ENCODE peak calls at places on chromosomes 7 and 10, in four cellular contexts. S is H7, T is left ventricle myocardium superior, I is EH. G is an unnamed sample.

GRCh38 chr10:122229678-122230077 is 41.4 kb upstream of the BTBD16 start:
- DNase-seq in I (no peak), T (no peak), S (no peak), G (no peak)

GRCh38 chr10:102419561-102420442 is 834 bp upstream of the FBXL15 start:
- DNase-seq in I (peak), T (peak), S (peak), G (peak)

GRCh38 chr7:92448185-92448747 is 984 bp downstream of the GATAD1 start:
- DNase-seq in I (peak), S (peak), T (peak), G (peak)

GRCh38 chr10:95229724-95230627 is 35.9 kb downstream of the ACSM6 start:
- DNase-seq in T (no peak), I (peak), S (peak), G (no peak)

GRCh38 chr10:111123883-111124282 is 47.1 kb downstream of the ADRA2A start:
- DNase-seq in T (no peak), S (no peak), I (no peak), G (no peak)

GRCh38 chr10:67663449-67664087 is 32.4 kb downstream of the CTNNA3 start:
- DNase-seq in I (no peak), T (peak), S (no peak), G (peak)

GRCh38 chr10:89645742-89646172 is 715 bp upstream of the PANK1 start:
- DNase-seq in T (peak), S (no peak), I (no peak), G (peak)

GRCh38 chr7:141649865-141650499 is 52.0 kb downstream of the DENND11 start:
- DNase-seq in I (peak), T (no peak), S (peak), G (peak)

GRCh38 chr10:66836057-66836456 is 89.8 kb upstream of the LRRTM3 start:
- DNase-seq in I (peak), S (no peak), T (no peak), G (no peak)

GRCh38 chr10:130135676-130136213 is 446 bp upstream of the GLRX3 start:
- DNase-seq in I (no peak), S (no peak), T (no peak), G (no peak)

GRCh38 chr7:32224276-32224675 is 154.1 kb upstream of the PDE1C start:
- DNase-seq in T (no peak), S (no peak), I (no peak), G (no peak)

GRCh38 chr10:20147679-20148078 is 331.4 kb downstream of the PLXDC2 start:
- DNase-seq in S (no peak), T (no peak), I (no peak), G (no peak)

GRCh38 chr7:98754041-98754479 is 115.8 kb downstream of the TMEM130 start:
- DNase-seq in I (peak), T (no peak), S (peak), G (no peak)

GRCh38 chr7:28126047-28127041 is 54.3 kb downstream of the JAZF1 start:
- DNase-seq in I (peak), S (no peak), T (no peak), G (no peak)

GRCh38 chr10:24382979-24383663 is 174.2 kb downstream of the KIAA1217 start:
- DNase-seq in I (no peak), T (peak), S (peak), G (no peak)

GRCh38 chr7:35721288-35721687 is 26.4 kb upstream of the HERPUD2 start:
- DNase-seq in S (no peak), I (no peak), T (no peak), G (no peak)

G was measured in heart right ventricle.